ENCODE peak calls at places on chromosomes 12 and 14, in nine cellular contexts. One of them, this sample, is unnamed.

GRCh38 chr12:24049771-24050170 is 100.3 kb upstream of the SOX5 start:
- DNase-seq in T-helper 2 cell: no peak
- DNase-seq in effector memory CD8-positive, alpha-beta T cell: no peak
- DNase-seq in stimulated activated CD8-positive, alpha-beta memory T cell treated with anti-CD3 and anti-CD28 coated beads, Interleukin-7, amount 100 ng/mL, for 48 hours: no peak
- DNase-seq in NCI-H510A: no peak
- DNase-seq in EL: no peak
- DNase-seq in HEK293T: no peak
- DNase-seq in midbrain: no peak
- DNase-seq in Calu3: no peak
- DNase-seq in this sample: no peak

GRCh38 chr14:100583245-100583644 is 4.0 kb downstream of the BEGAIN start:
- DNase-seq in T-helper 2 cell: no peak
- DNase-seq in effector memory CD8-positive, alpha-beta T cell: no peak
- DNase-seq in stimulated activated CD8-positive, alpha-beta memory T cell treated with anti-CD3 and anti-CD28 coated beads, Interleukin-7, amount 100 ng/mL, for 48 hours: no peak
- DNase-seq in NCI-H510A: no peak
- DNase-seq in EL: no peak
- DNase-seq in HEK293T: no peak
- DNase-seq in midbrain: no peak
- DNase-seq in Calu3: no peak
- DNase-seq in this sample: no peak

GRCh38 chr14:72126091-72126490 is 193.9 kb downstream of the RGS6 start:
- DNase-seq in T-helper 2 cell: no peak
- DNase-seq in effector memory CD8-positive, alpha-beta T cell: no peak
- DNase-seq in stimulated activated CD8-positive, alpha-beta memory T cell treated with anti-CD3 and anti-CD28 coated beads, Interleukin-7, amount 100 ng/mL, for 48 hours: no peak
- DNase-seq in NCI-H510A: no peak
- DNase-seq in EL: no peak
- DNase-seq in HEK293T: no peak
- DNase-seq in midbrain: no peak
- DNase-seq in Calu3: no peak
- DNase-seq in this sample: no peak

GRCh38 chr12:91662021-91662420 is 479.4 kb upstream of the DCN start:
- DNase-seq in T-helper 2 cell: no peak
- DNase-seq in effector memory CD8-positive, alpha-beta T cell: no peak
- DNase-seq in stimulated activated CD8-positive, alpha-beta memory T cell treated with anti-CD3 and anti-CD28 coated beads, Interleukin-7, amount 100 ng/mL, for 48 hours: no peak
- DNase-seq in NCI-H510A: no peak
- DNase-seq in EL: no peak
- DNase-seq in HEK293T: no peak
- DNase-seq in midbrain: no peak
- DNase-seq in Calu3: no peak
- DNase-seq in this sample: no peak

GRCh38 chr12:92186038-92186470 is 40.4 kb upstream of the BTG1 start:
- DNase-seq in T-helper 2 cell: no peak
- DNase-seq in effector memory CD8-positive, alpha-beta T cell: no peak
- DNase-seq in stimulated activated CD8-positive, alpha-beta memory T cell treated with anti-CD3 and anti-CD28 coated beads, Interleukin-7, amount 100 ng/mL, for 48 hours: no peak
- DNase-seq in NCI-H510A: no peak
- DNase-seq in EL: no peak
- DNase-seq in HEK293T: no peak
- DNase-seq in midbrain: no peak
- DNase-seq in Calu3: no peak
- DNase-seq in this sample: no peak

GRCh38 chr12:55997535-55997859 is 421 bp downstream of the SUOX start:
- DNase-seq in T-helper 2 cell: no peak
- DNase-seq in effector memory CD8-positive, alpha-beta T cell: no peak
- DNase-seq in stimulated activated CD8-positive, alpha-beta memory T cell treated with anti-CD3 and anti-CD28 coated beads, Interleukin-7, amount 100 ng/mL, for 48 hours: no peak
- DNase-seq in NCI-H510A: no peak
- DNase-seq in EL: no peak
- DNase-seq in HEK293T: no peak
- DNase-seq in midbrain: no peak
- DNase-seq in Calu3: peak; percentile 17
- DNase-seq in this sample: no peak

GRCh38 chr14:89779707-89780106 is 174.8 kb downstream of the EFCAB11 start:
- DNase-seq in T-helper 2 cell: no peak
- DNase-seq in effector memory CD8-positive, alpha-beta T cell: no peak
- DNase-seq in stimulated activated CD8-positive, alpha-beta memory T cell treated with anti-CD3 and anti-CD28 coated beads, Interleukin-7, amount 100 ng/mL, for 48 hours: no peak
- DNase-seq in NCI-H510A: no peak
- DNase-seq in EL: no peak
- DNase-seq in HEK293T: no peak
- DNase-seq in midbrain: no peak
- DNase-seq in Calu3: no peak
- DNase-seq in this sample: no peak

GRCh38 chr12:98317939-98318899 is 197.2 kb upstream of the TMPO start:
- DNase-seq in T-helper 2 cell: no peak
- DNase-seq in effector memory CD8-positive, alpha-beta T cell: no peak
- DNase-seq in stimulated activated CD8-positive, alpha-beta memory T cell treated with anti-CD3 and anti-CD28 coated beads, Interleukin-7, amount 100 ng/mL, for 48 hours: no peak
- DNase-seq in NCI-H510A: no peak
- DNase-seq in EL: no peak
- DNase-seq in HEK293T: no peak
- DNase-seq in midbrain: no peak
- DNase-seq in Calu3: no peak
- DNase-seq in this sample: no peak

GRCh38 chr14:96096639-96097610 is 57.8 kb downstream of the C14orf132 start:
- DNase-seq in T-helper 2 cell: no peak
- DNase-seq in effector memory CD8-positive, alpha-beta T cell: no peak
- DNase-seq in stimulated activated CD8-positive, alpha-beta memory T cell treated with anti-CD3 and anti-CD28 coated beads, Interleukin-7, amount 100 ng/mL, for 48 hours: no peak
- DNase-seq in NCI-H510A: no peak
- DNase-seq in EL: no peak
- DNase-seq in HEK293T: no peak
- DNase-seq in midbrain: no peak
- DNase-seq in Calu3: no peak
- DNase-seq in this sample: no peak

GRCh38 chr14:100673085-100673806 is 53.4 kb upstream of the DLK1 start:
- DNase-seq in T-helper 2 cell: no peak
- DNase-seq in effector memory CD8-positive, alpha-beta T cell: no peak
- DNase-seq in stimulated activated CD8-positive, alpha-beta memory T cell treated with anti-CD3 and anti-CD28 coated beads, Interleukin-7, amount 100 ng/mL, for 48 hours: no peak
- DNase-seq in NCI-H510A: peak; percentile 97
- DNase-seq in EL: no peak
- DNase-seq in HEK293T: no peak
- DNase-seq in midbrain: no peak
- DNase-seq in Calu3: peak; percentile 53
- DNase-seq in this sample: no peak

GRCh38 chr14:37824936-37825698 is 229.7 kb downstream of the TTC6 start:
- DNase-seq in T-helper 2 cell: no peak
- DNase-seq in effector memory CD8-positive, alpha-beta T cell: no peak
- DNase-seq in stimulated activated CD8-positive, alpha-beta memory T cell treated with anti-CD3 and anti-CD28 coated beads, Interleukin-7, amount 100 ng/mL, for 48 hours: no peak
- DNase-seq in NCI-H510A: no peak
- DNase-seq in EL: no peak
- DNase-seq in HEK293T: no peak
- DNase-seq in midbrain: no peak
- DNase-seq in Calu3: no peak
- DNase-seq in this sample: no peak

GRCh38 chr12:32891526-32891925 is 5.1 kb downstream of the PKP2 start:
- DNase-seq in T-helper 2 cell: no peak
- DNase-seq in effector memory CD8-positive, alpha-beta T cell: no peak
- DNase-seq in stimulated activated CD8-positive, alpha-beta memory T cell treated with anti-CD3 and anti-CD28 coated beads, Interleukin-7, amount 100 ng/mL, for 48 hours: no peak
- DNase-seq in NCI-H510A: no peak
- DNase-seq in EL: no peak
- DNase-seq in HEK293T: no peak
- DNase-seq in midbrain: no peak
- DNase-seq in Calu3: no peak
- DNase-seq in this sample: no peak

GRCh38 chr12:32535260-32535999 is 136.1 kb downstream of the FGD4 start:
- DNase-seq in T-helper 2 cell: no peak
- DNase-seq in effector memory CD8-positive, alpha-beta T cell: no peak
- DNase-seq in stimulated activated CD8-positive, alpha-beta memory T cell treated with anti-CD3 and anti-CD28 coated beads, Interleukin-7, amount 100 ng/mL, for 48 hours: no peak
- DNase-seq in NCI-H510A: peak; percentile 23
- DNase-seq in EL: peak; percentile 80
- DNase-seq in HEK293T: peak; percentile 51
- DNase-seq in midbrain: peak; percentile 87
- DNase-seq in Calu3: peak; percentile 65
- DNase-seq in this sample: peak; percentile 95

GRCh38 chr14:36129181-36129580 is 47.3 kb downstream of the PTCSC3 start:
- DNase-seq in T-helper 2 cell: no peak
- DNase-seq in effector memory CD8-positive, alpha-beta T cell: no peak
- DNase-seq in stimulated activated CD8-positive, alpha-beta memory T cell treated with anti-CD3 and anti-CD28 coated beads, Interleukin-7, amount 100 ng/mL, for 48 hours: no peak
- DNase-seq in NCI-H510A: peak; percentile 10
- DNase-seq in EL: no peak
- DNase-seq in HEK293T: peak; percentile 16
- DNase-seq in midbrain: no peak
- DNase-seq in Calu3: no peak
- DNase-seq in this sample: no peak

GRCh38 chr14:39368261-39368959 is 63.8 kb downstream of the FBXO33 start:
- DNase-seq in T-helper 2 cell: no peak
- DNase-seq in effector memory CD8-positive, alpha-beta T cell: peak; percentile 10
- DNase-seq in stimulated activated CD8-positive, alpha-beta memory T cell treated with anti-CD3 and anti-CD28 coated beads, Interleukin-7, amount 100 ng/mL, for 48 hours: no peak
- DNase-seq in NCI-H510A: no peak
- DNase-seq in EL: peak; percentile 68
- DNase-seq in HEK293T: peak; percentile 66
- DNase-seq in midbrain: peak; percentile 62
- DNase-seq in Calu3: peak; percentile 62
- DNase-seq in this sample: peak; percentile 73

GRCh38 chr14:49861581-49861922 is 9.0 kb upstream of the NEMF start:
- DNase-seq in T-helper 2 cell: peak; percentile 31
- DNase-seq in effector memory CD8-positive, alpha-beta T cell: peak; percentile 51
- DNase-seq in stimulated activated CD8-positive, alpha-beta memory T cell treated with anti-CD3 and anti-CD28 coated beads, Interleukin-7, amount 100 ng/mL, for 48 hours: peak; percentile 27
- DNase-seq in NCI-H510A: no peak
- DNase-seq in EL: peak; percentile 88
- DNase-seq in HEK293T: peak; percentile 45
- DNase-seq in midbrain: peak; percentile 78
- DNase-seq in Calu3: peak; percentile 30
- DNase-seq in this sample: no peak

GRCh38 chr14:100117026-100117425 is 42.4 kb downstream of the DEGS2 start:
- DNase-seq in T-helper 2 cell: no peak
- DNase-seq in effector memory CD8-positive, alpha-beta T cell: no peak
- DNase-seq in stimulated activated CD8-positive, alpha-beta memory T cell treated with anti-CD3 and anti-CD28 coated beads, Interleukin-7, amount 100 ng/mL, for 48 hours: no peak
- DNase-seq in NCI-H510A: no peak
- DNase-seq in EL: no peak
- DNase-seq in HEK293T: no peak
- DNase-seq in midbrain: no peak
- DNase-seq in Calu3: no peak
- DNase-seq in this sample: no peak

GRCh38 chr12:85076688-85077430 is 40.7 kb downstream of the LRRIQ1 start:
- DNase-seq in T-helper 2 cell: no peak
- DNase-seq in effector memory CD8-positive, alpha-beta T cell: no peak
- DNase-seq in stimulated activated CD8-positive, alpha-beta memory T cell treated with anti-CD3 and anti-CD28 coated beads, Interleukin-7, amount 100 ng/mL, for 48 hours: no peak
- DNase-seq in NCI-H510A: peak; percentile 8
- DNase-seq in EL: peak; percentile 61
- DNase-seq in HEK293T: peak; percentile 41
- DNase-seq in midbrain: peak; percentile 52
- DNase-seq in Calu3: peak; percentile 57
- DNase-seq in this sample: peak; percentile 76

GRCh38 chr14:105767315-105767714 is 240.9 kb downstream of the TMEM121 start:
- DNase-seq in T-helper 2 cell: no peak
- DNase-seq in effector memory CD8-positive, alpha-beta T cell: no peak
- DNase-seq in stimulated activated CD8-positive, alpha-beta memory T cell treated with anti-CD3 and anti-CD28 coated beads, Interleukin-7, amount 100 ng/mL, for 48 hours: no peak
- DNase-seq in NCI-H510A: no peak
- DNase-seq in EL: no peak
- DNase-seq in HEK293T: no peak
- DNase-seq in midbrain: no peak
- DNase-seq in Calu3: no peak
- DNase-seq in this sample: no peak

GRCh38 chr14:59252772-59253500 is 64.5 kb downstream of the DAAM1 start:
- DNase-seq in T-helper 2 cell: no peak
- DNase-seq in effector memory CD8-positive, alpha-beta T cell: no peak
- DNase-seq in stimulated activated CD8-positive, alpha-beta memory T cell treated with anti-CD3 and anti-CD28 coated beads, Interleukin-7, amount 100 ng/mL, for 48 hours: no peak
- DNase-seq in NCI-H510A: no peak
- DNase-seq in EL: no peak
- DNase-seq in HEK293T: no peak
- DNase-seq in midbrain: no peak
- DNase-seq in Calu3: no peak
- DNase-seq in this sample: no peak

GRCh38 chr12:103877934-103878510 is 37.0 kb upstream of the NT5DC3 start:
- DNase-seq in T-helper 2 cell: peak; percentile 25
- DNase-seq in effector memory CD8-positive, alpha-beta T cell: peak; percentile 56
- DNase-seq in stimulated activated CD8-positive, alpha-beta memory T cell treated with anti-CD3 and anti-CD28 coated beads, Interleukin-7, amount 100 ng/mL, for 48 hours: no peak
- DNase-seq in NCI-H510A: peak; percentile 51
- DNase-seq in EL: peak; percentile 75
- DNase-seq in HEK293T: peak; percentile 80
- DNase-seq in midbrain: peak; percentile 30
- DNase-seq in Calu3: peak; percentile 77
- DNase-seq in this sample: peak; percentile 68

GRCh38 chr14:100339757-100340453 is 16.8 kb downstream of the SLC25A47 start:
- DNase-seq in T-helper 2 cell: no peak
- DNase-seq in effector memory CD8-positive, alpha-beta T cell: no peak
- DNase-seq in stimulated activated CD8-positive, alpha-beta memory T cell treated with anti-CD3 and anti-CD28 coated beads, Interleukin-7, amount 100 ng/mL, for 48 hours: no peak
- DNase-seq in NCI-H510A: no peak
- DNase-seq in EL: no peak
- DNase-seq in HEK293T: no peak
- DNase-seq in midbrain: no peak
- DNase-seq in Calu3: no peak
- DNase-seq in this sample: no peak

GRCh38 chr12:105331805-105332251 is 1.3 kb downstream of the C12orf75 start:
- DNase-seq in T-helper 2 cell: no peak
- DNase-seq in effector memory CD8-positive, alpha-beta T cell: peak; percentile 15
- DNase-seq in stimulated activated CD8-positive, alpha-beta memory T cell treated with anti-CD3 and anti-CD28 coated beads, Interleukin-7, amount 100 ng/mL, for 48 hours: no peak
- DNase-seq in NCI-H510A: no peak
- DNase-seq in EL: peak; percentile 40
- DNase-seq in HEK293T: no peak
- DNase-seq in midbrain: no peak
- DNase-seq in Calu3: peak; percentile 47
- DNase-seq in this sample: no peak

GRCh38 chr14:21965042-21965441 is 291.4 kb upstream of the OR4E1 start:
- DNase-seq in T-helper 2 cell: no peak
- DNase-seq in effector memory CD8-positive, alpha-beta T cell: no peak
- DNase-seq in stimulated activated CD8-positive, alpha-beta memory T cell treated with anti-CD3 and anti-CD28 coated beads, Interleukin-7, amount 100 ng/mL, for 48 hours: no peak
- DNase-seq in NCI-H510A: no peak
- DNase-seq in EL: no peak
- DNase-seq in HEK293T: no peak
- DNase-seq in midbrain: no peak
- DNase-seq in Calu3: no peak
- DNase-seq in this sample: no peak

GRCh38 chr12:124816295-124816854 is 47.3 kb downstream of the SCARB1 start:
- DNase-seq in T-helper 2 cell: no peak
- DNase-seq in effector memory CD8-positive, alpha-beta T cell: no peak
- DNase-seq in stimulated activated CD8-positive, alpha-beta memory T cell treated with anti-CD3 and anti-CD28 coated beads, Interleukin-7, amount 100 ng/mL, for 48 hours: no peak
- DNase-seq in NCI-H510A: no peak
- DNase-seq in EL: no peak
- DNase-seq in HEK293T: no peak
- DNase-seq in midbrain: no peak
- DNase-seq in Calu3: no peak
- DNase-seq in this sample: no peak

GRCh38 chr14:22268875-22269274 is 320.1 kb downstream of the DAD1 start:
- DNase-seq in T-helper 2 cell: no peak
- DNase-seq in effector memory CD8-positive, alpha-beta T cell: no peak
- DNase-seq in stimulated activated CD8-positive, alpha-beta memory T cell treated with anti-CD3 and anti-CD28 coated beads, Interleukin-7, amount 100 ng/mL, for 48 hours: no peak
- DNase-seq in NCI-H510A: no peak
- DNase-seq in EL: peak; percentile 27
- DNase-seq in HEK293T: no peak
- DNase-seq in midbrain: no peak
- DNase-seq in Calu3: peak; percentile 31
- DNase-seq in this sample: no peak

GRCh38 chr12:46430340-46430948 is 57.9 kb upstream of the SLC38A2 start:
- DNase-seq in T-helper 2 cell: no peak
- DNase-seq in effector memory CD8-positive, alpha-beta T cell: no peak
- DNase-seq in stimulated activated CD8-positive, alpha-beta memory T cell treated with anti-CD3 and anti-CD28 coated beads, Interleukin-7, amount 100 ng/mL, for 48 hours: no peak
- DNase-seq in NCI-H510A: no peak
- DNase-seq in EL: peak; percentile 85
- DNase-seq in HEK293T: no peak
- DNase-seq in midbrain: no peak
- DNase-seq in Calu3: peak; percentile 20
- DNase-seq in this sample: no peak

GRCh38 chr14:21039585-21040369 is 2.4 kb upstream of the RNASE7 start:
- DNase-seq in T-helper 2 cell: no peak
- DNase-seq in effector memory CD8-positive, alpha-beta T cell: peak; percentile 13
- DNase-seq in stimulated activated CD8-positive, alpha-beta memory T cell treated with anti-CD3 and anti-CD28 coated beads, Interleukin-7, amount 100 ng/mL, for 48 hours: no peak
- DNase-seq in NCI-H510A: no peak
- DNase-seq in EL: peak; percentile 55
- DNase-seq in HEK293T: peak; percentile 75
- DNase-seq in midbrain: peak; percentile 84
- DNase-seq in Calu3: peak; percentile 37
- DNase-seq in this sample: peak; percentile 95

GRCh38 chr12:114935658-114936057 is 251.7 kb upstream of the TBX3 start:
- DNase-seq in T-helper 2 cell: no peak
- DNase-seq in effector memory CD8-positive, alpha-beta T cell: no peak
- DNase-seq in stimulated activated CD8-positive, alpha-beta memory T cell treated with anti-CD3 and anti-CD28 coated beads, Interleukin-7, amount 100 ng/mL, for 48 hours: no peak
- DNase-seq in NCI-H510A: no peak
- DNase-seq in EL: no peak
- DNase-seq in HEK293T: no peak
- DNase-seq in midbrain: no peak
- DNase-seq in Calu3: no peak
- DNase-seq in this sample: peak; percentile 42

GRCh38 chr12:122527478-122527944 is 462 bp downstream of the KNTC1 start:
- DNase-seq in T-helper 2 cell: peak; percentile 17
- DNase-seq in effector memory CD8-positive, alpha-beta T cell: no peak
- DNase-seq in stimulated activated CD8-positive, alpha-beta memory T cell treated with anti-CD3 and anti-CD28 coated beads, Interleukin-7, amount 100 ng/mL, for 48 hours: no peak
- DNase-seq in NCI-H510A: peak; percentile 36
- DNase-seq in EL: peak; percentile 39
- DNase-seq in HEK293T: peak; percentile 19
- DNase-seq in midbrain: no peak
- DNase-seq in Calu3: peak; percentile 22
- DNase-seq in this sample: peak; percentile 29

GRCh38 chr12:127809236-127809635 is 457.7 kb upstream of the TMEM132C start:
- DNase-seq in T-helper 2 cell: no peak
- DNase-seq in effector memory CD8-positive, alpha-beta T cell: no peak
- DNase-seq in stimulated activated CD8-positive, alpha-beta memory T cell treated with anti-CD3 and anti-CD28 coated beads, Interleukin-7, amount 100 ng/mL, for 48 hours: no peak
- DNase-seq in NCI-H510A: no peak
- DNase-seq in EL: peak; percentile 68
- DNase-seq in HEK293T: no peak
- DNase-seq in midbrain: no peak
- DNase-seq in Calu3: no peak
- DNase-seq in this sample: no peak